ENCODE peak calls at places on chromosome 7, in six cellular contexts. J is HCT116, O is spleen, R is HepG2, S is stomach, N is upper lobe of left lung. W is an unnamed sample.

GRCh38 chr7:44634187-44634838 is 27.9 kb downstream of the OGDH start:
- DNase-seq in N (no peak), O (no peak), S (peak), R (peak), J (no peak), W (no peak)

GRCh38 chr7:128550920-128551319 is 74.4 kb downstream of the METTL2B start:
- DNase-seq in J (no peak), R (no peak), N (no peak), O (no peak), S (no peak), W (no peak)

GRCh38 chr7:103866919-103867318 is 122.5 kb downstream of the RELN start:
- DNase-seq in O (no peak), S (no peak), N (no peak), J (no peak), R (peak), W (no peak)

GRCh38 chr7:131188367-131189339 is 139.0 kb upstream of the MKLN1 start:
- DNase-seq in N (peak), R (peak), O (no peak), J (peak), S (no peak), W (no peak)

GRCh38 chr7:95169678-95170077 is 154.7 kb downstream of the PON1 start:
- DNase-seq in S (no peak), N (no peak), O (no peak), J (no peak), R (no peak), W (no peak)

GRCh38 chr7:35676211-35676610 is 18.7 kb downstream of the HERPUD2 start:
- DNase-seq in J (no peak), S (no peak), R (no peak), N (no peak), O (no peak), W (no peak)

GRCh38 chr7:26278769-26279168 is 12.9 kb upstream of the SNX10 start:
- DNase-seq in R (peak), O (no peak), J (peak), S (no peak), N (no peak), W (no peak)

GRCh38 chr7:28036748-28037147 is 143.8 kb downstream of the JAZF1 start:
- DNase-seq in S (no peak), N (no peak), J (no peak), R (no peak), O (no peak), W (no peak)

GRCh38 chr7:67823345-67823744 is 826.7 kb downstream of the TYW1 start:
- DNase-seq in N (no peak), J (no peak), R (no peak), O (no peak), S (peak), W (no peak)

GRCh38 chr7:23680417-23681405 is 712 bp downstream of the FAM221A start:
- DNase-seq in J (no peak), N (peak), O (peak), R (no peak), S (peak), W (peak)

GRCh38 chr7:40297741-40298311 is 163.0 kb downstream of the SUGCT start:
- DNase-seq in O (no peak), S (no peak), N (no peak), R (no peak), J (no peak), W (no peak)

GRCh38 chr7:55794527-55794926 is 68.0 kb downstream of the SEPTIN14 start:
- DNase-seq in R (no peak), N (no peak), O (no peak), S (no peak), J (peak), W (no peak)

GRCh38 chr7:27433581-27433980 is 191.0 kb downstream of the EVX1 start:
- DNase-seq in J (no peak), R (no peak), S (no peak), N (no peak), O (no peak), W (no peak)

GRCh38 chr7:80453699-80454340 is 58.0 kb downstream of the GNAT3 start:
- DNase-seq in O (no peak), R (peak), N (no peak), S (no peak), J (peak), W (no peak)

GRCh38 chr7:150337659-150338081 is 3.8 kb downstream of the RARRES2 start:
- DNase-seq in J (no peak), N (no peak), O (no peak), R (no peak), S (no peak), W (no peak)

GRCh38 chr7:131655447-131655846 is 99.0 kb upstream of the PODXL start:
- DNase-seq in J (no peak), S (no peak), O (no peak), N (no peak), R (no peak), W (no peak)

GRCh38 chr7:116525298-116525912 is 569 bp downstream of the CAV1 start:
- DNase-seq in R (no peak), J (no peak), N (peak), S (peak), O (peak), W (peak)

GRCh38 chr7:36090976-36091375 is 62.1 kb upstream of the EEPD1 start:
- DNase-seq in S (no peak), N (no peak), R (no peak), O (no peak), J (no peak), W (no peak)

GRCh38 chr7:12294701-12295100 is 83.6 kb downstream of the TMEM106B start:
- DNase-seq in J (no peak), R (no peak), N (no peak), O (no peak), S (no peak), W (no peak)

GRCh38 chr7:131557521-131558385 is 1.3 kb upstream of the PODXL start:
- DNase-seq in R (no peak), S (peak), O (no peak), N (no peak), J (no peak), W (no peak)

GRCh38 chr7:155298834-155299538 is 1.3 kb downstream of the INSIG1 start:
- DNase-seq in R (no peak), J (peak), N (peak), S (peak), O (peak), W (peak)
- TF ChIP-seq POLR2AphosphoS5 in R (no peak), J (peak), N (peak), S (peak), O (peak), W (peak)

GRCh38 chr7:992742-993607 is 10.0 kb downstream of the CYP2W1 start:
- DNase-seq in R (peak), J (peak), O (peak), N (peak), S (peak), W (peak)
- TF ChIP-seq POLR2A in R (peak), J (no peak), O (no peak), N (no peak), S (no peak), W (no peak)

GRCh38 chr7:151802469-151802846 is 74.5 kb downstream of the PRKAG2 start:
- DNase-seq in R (no peak), J (no peak), S (no peak), N (no peak), O (peak), W (no peak)

GRCh38 chr7:151804756-151805503 is 72.0 kb downstream of the PRKAG2 start:
- DNase-seq in J (no peak), R (no peak), S (no peak), N (no peak), O (peak), W (no peak)

GRCh38 chr7:151806204-151806603 is 70.7 kb downstream of the PRKAG2 start:
- DNase-seq in R (no peak), J (no peak), N (no peak), O (no peak), S (peak), W (no peak)

GRCh38 chr7:151801782-151802468 is 75.0 kb downstream of the PRKAG2 start:
- DNase-seq in J (no peak), S (peak), O (peak), R (peak), N (no peak), W (no peak)

GRCh38 chr7:151803841-151804240 is 73.1 kb downstream of the PRKAG2 start:
- DNase-seq in J (no peak), R (no peak), S (no peak), N (no peak), O (peak), W (no peak)
- TF ChIP-seq POLR2AphosphoS5 in J (no peak), R (no peak), S (no peak), N (no peak), O (no peak), W (no peak)

GRCh38 chr7:70723339-70723738 is 408.6 kb upstream of the GALNT17 start:
- DNase-seq in R (no peak), J (no peak), N (no peak), O (no peak), S (no peak), W (no peak)

GRCh38 chr7:70717553-70718248 is 414.2 kb upstream of the GALNT17 start:
- DNase-seq in O (no peak), J (no peak), S (no peak), R (no peak), N (no peak), W (no peak)

GRCh38 chr7:70720191-70720873 is 411.6 kb upstream of the GALNT17 start:
- DNase-seq in R (no peak), O (no peak), J (no peak), N (no peak), S (no peak), W (no peak)

GRCh38 chr7:70719120-70719519 is 412.8 kb upstream of the GALNT17 start:
- DNase-seq in O (no peak), N (no peak), R (no peak), S (no peak), J (no peak), W (no peak)

DNA sequence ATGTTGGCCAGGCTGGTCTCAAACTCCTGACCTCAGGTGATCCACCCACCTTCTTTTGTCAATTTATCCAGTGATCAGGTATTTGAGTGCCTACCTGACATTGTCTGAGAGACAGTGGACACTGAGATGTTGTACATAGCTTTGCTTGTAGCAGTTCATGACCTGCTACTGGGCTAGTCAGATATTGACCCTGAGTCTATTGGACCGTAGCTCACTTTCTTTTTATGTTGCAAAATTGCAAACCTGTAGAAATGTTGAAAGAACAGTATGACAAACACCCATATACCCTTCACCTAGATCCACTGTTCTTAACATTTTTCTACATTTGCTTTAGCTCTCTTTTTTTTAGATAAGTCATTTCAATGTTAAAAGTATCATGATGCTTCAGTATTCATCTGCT is 410.4 kb upstream of the GALNT17 start:
- DNase-seq in R (no peak), N (no peak), O (no peak), S (no peak), J (no peak), W (no peak)
- TF ChIP-seq POLR2A in R (no peak), N (no peak), O (no peak), S (no peak), J (no peak), W (no peak)

GRCh38 chr7:92740713-92741126 is 95.7 kb downstream of the CDK6 start:
- DNase-seq in N (no peak), O (no peak), J (no peak), S (no peak), R (no peak), W (no peak)
- TF ChIP-seq POLR2AphosphoS5 in N (no peak), O (no peak), J (no peak), S (no peak), R (no peak), W (no peak)

GRCh38 chr7:106112118-106112971 is at the start of gene SYPL1:
- DNase-seq in R (peak), N (peak), O (peak), J (peak), S (peak), W (peak)
- TF ChIP-seq POLR2A in R (peak), N (peak), O (peak), J (no peak), S (no peak), W (no peak)

GRCh38 chr7:73891178-73891885 is 30.4 kb downstream of the TMEM270 start:
- DNase-seq in S (no peak), N (no peak), O (no peak), J (no peak), R (no peak), W (no peak)

GRCh38 chr7:73895626-73896025 is 34.7 kb downstream of the TMEM270 start:
- DNase-seq in N (no peak), J (no peak), O (no peak), R (no peak), S (no peak), W (no peak)

GRCh38 chr7:73894851-73895441 is 34.0 kb downstream of the TMEM270 start:
- DNase-seq in O (no peak), N (peak), S (no peak), R (no peak), J (no peak), W (no peak)

GRCh38 chr7:73892003-73892975 is 31.3 kb downstream of the TMEM270 start:
- DNase-seq in N (no peak), S (peak), O (no peak), J (no peak), R (no peak), W (no peak)

DNA sequence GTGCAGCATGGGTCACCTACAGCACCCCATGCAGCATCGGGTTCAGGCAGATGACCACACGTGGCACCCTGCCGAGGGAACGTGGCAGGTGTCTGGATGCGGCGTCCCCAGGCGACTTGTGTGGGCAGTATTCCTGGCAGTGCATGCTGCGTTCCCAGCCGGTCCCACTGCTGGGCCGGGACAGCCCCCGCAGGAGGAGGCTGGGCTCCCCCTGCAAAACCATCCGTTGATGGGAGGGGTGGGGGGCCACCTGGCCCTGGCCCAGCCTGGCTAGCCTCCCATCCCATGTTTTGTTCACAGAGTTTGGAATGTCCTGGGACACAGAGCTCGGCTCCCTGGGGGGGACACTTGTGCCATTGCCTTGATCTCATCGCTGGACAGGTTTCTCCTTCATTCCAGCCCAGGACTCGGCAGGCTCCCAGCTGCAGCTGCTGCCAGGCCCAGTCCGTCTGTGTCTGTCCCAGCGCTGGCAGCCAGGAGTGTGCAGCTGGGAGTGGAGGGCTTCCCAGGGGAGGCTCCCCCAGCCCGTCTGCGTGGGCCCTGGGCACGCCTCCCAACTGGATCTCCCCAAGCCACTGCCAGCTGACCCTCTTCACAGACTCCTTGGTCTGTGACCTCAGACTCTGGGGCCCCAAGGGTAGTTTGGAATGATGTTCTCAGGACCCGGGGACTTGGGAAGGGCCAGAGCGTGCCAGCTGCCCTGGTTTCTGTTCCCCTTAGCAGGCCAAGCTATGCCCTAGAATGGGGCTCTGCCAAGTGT is 32.6 kb downstream of the TMEM270 start:
- DNase-seq in S (no peak), O (no peak), J (no peak), N (no peak), R (no peak), W (no peak)
- TF ChIP-seq POLR2AphosphoS5 in S (no peak), O (peak), J (no peak), N (peak), R (no peak), W (no peak)

W was measured in GM12892.